ENCODE peak calls at places on chromosomes 13 and 19, in four cellular contexts. A is K562, E is GM12878, O is HepG2. G is an unnamed sample.

GRCh38 chr19:29376855-29377354 is 148.9 kb upstream of the VSTM2B start:
- DNase-seq in A (no peak), E (no peak), O (no peak), G (no peak)

GRCh38 chr19:45244133-45244532 is 1.1 kb downstream of the EXOC3L2 start:
- DNase-seq in A (no peak), E (no peak), O (no peak), G (no peak)

GRCh38 chr13:50222569-50223332 is 207.5 kb downstream of the KCNRG start:
- DNase-seq in A (no peak), E (no peak), O (no peak), G (peak; percentile 14)

GRCh38 chr13:19952850-19953249 is 5.7 kb upstream of the ZMYM2 start:
- DNase-seq in A (no peak), E (no peak), O (no peak), G (no peak)

GRCh38 chr13:78060966-78061365 is 142.3 kb upstream of the EDNRB start:
- DNase-seq in A (no peak), E (no peak), O (no peak), G (no peak)

GRCh38 chr19:7242601-7243258 is 51.5 kb downstream of the INSR start:
- DNase-seq in A (no peak), E (peak; percentile 77), O (no peak), G (no peak)

GRCh38 chr19:51480590-51480989 is 2.3 kb downstream of the CEACAM18 start:
- DNase-seq in A (peak; percentile 72), E (no peak), O (peak; percentile 20), G (peak; percentile 68)

GRCh38 chr13:51518847-51519246 is 65.4 kb upstream of the WDFY2 start:
- DNase-seq in A (no peak), E (no peak), O (no peak), G (no peak)

GRCh38 chr19:18708452-18709231 is 25.2 kb downstream of the CRTC1 start:
- DNase-seq in A (no peak), E (no peak), O (no peak), G (no peak)

GRCh38 chr19:28330831-28331230 is 882.1 kb downstream of the UQCRFS1 start:
- DNase-seq in A (no peak), E (no peak), O (no peak), G (no peak)

GRCh38 chr13:105019073-105019472 is 1516.4 kb downstream of the EFNB2 start:
- DNase-seq in A (no peak), E (no peak), O (no peak), G (no peak)

GRCh38 chr19:20278342-20278741 is 111.3 kb downstream of the ZNF486 start:
- DNase-seq in A (no peak), E (no peak), O (peak; percentile 30), G (no peak)

GRCh38 chr19:3618144-3618810 is 8.3 kb downstream of the CACTIN start:
- DNase-seq in A (peak; percentile 88), E (peak; percentile 12), O (no peak), G (peak; percentile 80)

GRCh38 chr19:1433119-1434039 is 4.8 kb upstream of the RPS15 start:
- DNase-seq in A (no peak), E (no peak), O (no peak), G (no peak)

GRCh38 chr19:1469936-1470863 is 8.8 kb downstream of the C19orf25 start:
- DNase-seq in A (peak; percentile 78), E (no peak), O (no peak), G (peak; percentile 77)

GRCh38 chr13:21013682-21014038 is 47.7 kb downstream of the LATS2 start:
- DNase-seq in A (no peak), E (no peak), O (no peak), G (no peak)

GRCh38 chr13:107124129-107124718 is 556.3 kb upstream of the ARGLU1 start:
- DNase-seq in A (peak; percentile 5), E (no peak), O (peak; percentile 18), G (no peak)

GRCh38 chr13:73598021-73598712 is 536.0 kb downstream of the KLF12 start:
- DNase-seq in A (no peak), E (no peak), O (no peak), G (no peak)

GRCh38 chr13:99033814-99034213 is 56.0 kb upstream of the DOCK9 start:
- DNase-seq in A (no peak), E (no peak), O (peak; percentile 21), G (no peak)

GRCh38 chr19:33304760-33305647 is 2.7 kb upstream of the CEBPA start:
- DNase-seq in A (peak; percentile 49), E (no peak), O (peak; percentile 56), G (no peak)

DNA sequence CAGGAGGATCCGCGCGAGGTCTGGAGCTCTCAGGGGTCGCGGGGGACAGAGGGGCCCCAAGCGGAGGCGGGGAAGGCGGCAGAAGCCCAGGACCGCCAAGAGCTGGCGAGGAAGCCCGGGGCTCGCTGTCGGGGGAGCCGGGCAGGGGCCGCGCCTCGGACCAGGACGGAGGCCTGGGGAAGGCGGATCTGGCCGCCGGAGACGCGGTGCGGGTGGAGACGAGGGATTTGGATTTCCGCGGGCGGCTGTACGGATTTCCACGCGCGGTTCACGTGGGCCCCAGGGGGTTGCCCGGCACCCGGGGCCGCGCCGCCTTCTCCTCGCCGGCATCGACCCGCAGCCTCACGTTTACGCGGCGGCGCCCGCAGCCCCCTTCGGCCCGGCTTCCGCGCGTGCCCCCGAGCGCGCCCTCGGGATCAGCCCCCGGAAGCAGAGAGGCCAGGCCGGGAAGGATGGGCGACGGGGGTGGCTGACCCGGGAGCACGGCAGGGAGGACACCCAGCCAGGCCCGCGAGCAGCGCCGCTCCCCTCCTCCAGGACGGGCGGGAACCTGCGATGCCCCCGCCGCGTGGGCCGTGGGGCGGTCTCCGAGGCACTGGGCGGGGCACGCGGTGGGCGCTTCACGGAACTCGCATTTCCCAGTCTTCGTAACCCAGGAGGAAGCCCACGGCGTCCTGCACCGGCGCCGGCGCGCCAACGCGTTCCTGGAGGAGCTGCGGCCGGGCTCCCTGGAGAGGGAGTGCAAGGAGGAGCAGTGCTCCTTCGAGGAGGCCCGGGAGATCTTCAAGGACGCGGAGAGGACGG is 4.7 kb downstream of the F7 start:
- DNase-seq in A (no peak), E (no peak), O (no peak), G (peak; percentile 31)
- TF ChIP-seq ETV6 in A (no peak), E (no peak), O (no peak), G (no peak)

DNA sequence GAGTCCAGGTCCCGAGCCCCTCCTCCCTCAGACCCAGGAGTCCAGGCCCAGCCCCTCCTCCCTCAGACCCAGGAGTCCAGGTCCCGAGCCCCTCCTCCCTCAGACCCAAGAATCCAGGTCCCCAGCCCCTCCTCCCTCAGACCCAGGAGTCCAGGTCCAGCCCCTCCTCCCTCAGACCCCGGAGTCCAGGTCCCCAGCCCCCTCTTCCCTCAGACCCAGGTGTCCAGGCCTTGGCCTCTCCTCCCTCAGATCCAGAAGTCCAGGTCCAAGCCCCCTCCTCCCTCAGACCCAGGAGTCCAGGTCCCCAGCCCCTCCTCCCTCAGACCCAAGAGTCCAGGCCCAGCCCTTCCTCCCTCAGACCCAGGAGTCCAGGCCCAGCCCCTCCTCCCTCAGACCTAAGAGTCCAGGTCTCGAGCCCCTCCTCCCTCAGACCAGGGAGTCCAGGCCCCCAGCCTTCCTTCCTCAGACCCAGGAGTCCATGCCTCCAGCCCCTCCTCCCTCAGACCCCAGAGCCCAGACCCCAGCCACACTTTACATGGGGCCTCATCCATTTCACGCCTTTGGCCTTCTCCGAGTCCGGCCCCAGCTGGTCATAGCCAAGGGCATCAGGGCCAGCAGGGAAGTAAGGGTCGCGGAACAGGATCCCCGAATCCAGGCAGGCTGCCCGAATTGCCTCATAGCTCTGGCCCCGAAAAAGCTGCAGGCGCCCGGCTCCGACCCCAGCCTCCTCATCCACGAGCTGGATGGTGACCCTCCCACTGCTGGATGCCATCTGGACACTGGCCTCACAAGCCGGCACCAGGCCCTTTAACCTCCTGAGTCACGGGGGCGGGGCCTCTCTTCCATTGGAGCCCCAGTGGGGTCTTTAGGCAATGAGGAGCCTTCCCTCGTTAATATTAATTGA is 628 bp downstream of the CAPN12 start:
- DNase-seq in A (no peak), E (no peak), O (no peak), G (no peak)
- TF ChIP-seq SP1 in A (no peak), E (no peak), O (no peak), G (no peak)

DNA sequence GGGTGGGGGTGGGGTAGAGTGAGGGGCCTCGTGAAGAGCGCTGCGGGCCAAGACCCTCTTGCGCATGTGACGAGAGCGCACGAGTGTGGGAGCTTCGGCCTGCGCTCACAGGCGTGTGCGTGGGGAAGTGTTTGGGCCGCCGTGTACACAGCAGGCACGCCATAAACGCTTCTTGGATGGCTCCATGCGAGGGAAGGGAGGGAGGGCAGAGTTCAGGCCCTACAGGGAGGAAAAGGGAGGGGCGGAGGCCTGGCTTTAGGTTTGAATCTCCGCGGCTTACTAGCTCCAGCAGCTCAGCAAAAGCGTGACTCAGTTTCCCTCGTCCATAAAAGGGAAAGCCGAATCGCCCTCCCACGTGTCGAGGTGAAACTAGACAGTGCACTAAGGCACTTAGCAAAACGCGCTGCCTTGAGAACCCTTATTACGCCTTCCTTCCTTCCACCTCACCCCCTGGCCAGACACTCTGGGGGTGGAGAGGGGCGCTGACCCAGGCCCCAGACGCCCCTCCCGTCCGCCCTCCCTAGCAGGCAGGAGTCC is 12.5 kb downstream of the GADD45B start:
- DNase-seq in A (peak; percentile 5), E (no peak), O (no peak), G (no peak)
- TF ChIP-seq ETV6 in A (no peak), E (no peak), O (no peak), G (no peak)

GRCh38 chr13:87814444-87814843 is 143.3 kb downstream of the SLITRK5 start:
- DNase-seq in A (no peak), E (no peak), O (no peak), G (no peak)
- TF ChIP-seq SP1 in A (no peak), E (no peak), O (no peak), G (no peak)

GRCh38 chr13:34734932-34735331 is 207.1 kb upstream of the NBEA start:
- DNase-seq in A (no peak), E (no peak), O (no peak), G (no peak)

GRCh38 chr13:34733720-34734119 is 208.3 kb upstream of the NBEA start:
- DNase-seq in A (no peak), E (no peak), O (no peak), G (no peak)

GRCh38 chr13:34731486-34731885 is 210.6 kb upstream of the NBEA start:
- DNase-seq in A (no peak), E (no peak), O (no peak), G (no peak)

DNA sequence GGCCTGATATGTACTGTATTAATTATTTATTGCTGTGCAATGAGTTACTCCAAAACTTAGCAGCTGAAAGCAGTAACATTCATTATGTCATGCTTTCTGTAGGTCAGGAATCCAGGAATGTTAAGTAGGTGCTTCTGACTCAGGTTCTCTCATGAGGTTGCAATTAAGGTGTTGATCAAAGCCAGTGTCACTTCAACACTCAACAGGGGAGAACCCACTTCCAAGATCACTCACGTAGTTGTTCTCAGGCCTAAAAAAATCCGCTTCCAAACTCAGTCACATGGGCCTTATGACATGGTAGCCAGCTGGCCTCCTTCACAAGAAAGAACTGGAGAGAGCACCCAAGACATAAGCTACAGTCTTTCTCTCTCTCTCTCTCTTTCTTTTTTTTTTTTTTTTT is 211.1 kb upstream of the NBEA start:
- DNase-seq in A (no peak), E (no peak), O (no peak), G (no peak)
- TF ChIP-seq ETV6 in A (no peak), E (no peak), O (no peak), G (no peak)